ENCODE peak calls at places on chromosomes 1 and 21, in ten cellular contexts. I is heart right ventricle; T is omental fat pad; V is CD8-positive, alpha-beta T cell; O is endothelial cell; C is kidney epithelial cell; Z is lower leg skin; B is PC-3; E is neural progenitor cell; X is progenitor cell of endocrine pancreas. A is an unnamed sample.

GRCh38 chr1:58619286-58620054 is 42.4 kb upstream of the TACSTD2 start:
- DNase-seq in E (no peak), T (no peak), C (no peak), V (no peak), O (no peak), I (no peak), B (no peak), X (no peak), Z (peak; percentile 36), A (no peak)

GRCh38 chr1:206787956-206788355 is 15.7 kb upstream of the IL10 start:
- DNase-seq in I (no peak), O (no peak), C (no peak), V (no peak), Z (no peak), T (no peak), E (no peak), X (no peak), B (no peak), A (no peak)

GRCh38 chr1:15684042-15684461 is at the start of gene PLEKHM2:
- DNase-seq in V (peak; percentile 52), O (peak; percentile 54), B (peak; percentile 49), X (no peak), I (peak; percentile 66), T (no peak), E (peak; percentile 77), C (no peak), Z (no peak), A (no peak)

GRCh38 chr21:43370091-43370658 is 56.8 kb downstream of the SIK1 start:
- DNase-seq in T (no peak), E (no peak), B (no peak), I (peak; percentile 7), X (no peak), O (no peak), V (no peak), C (no peak), Z (no peak), A (no peak)

GRCh38 chr1:6448749-6449631 is 17.0 kb downstream of the TNFRSF25 start:
- DNase-seq in V (peak; percentile 38), O (peak; percentile 36), I (no peak), C (no peak), E (peak; percentile 89), B (peak; percentile 33), T (no peak), X (peak; percentile 42), Z (no peak), A (no peak)

GRCh38 chr1:100440075-100440809 is 87.9 kb downstream of the CDC14A start:
- DNase-seq in V (peak; percentile 71), T (no peak), B (no peak), I (no peak), X (no peak), Z (no peak), C (no peak), E (no peak), O (no peak), A (no peak)

GRCh38 chr1:98854137-98854536 is 150.5 kb downstream of the PLPPR5 start:
- DNase-seq in V (peak; percentile 8), X (no peak), E (no peak), T (no peak), B (no peak), Z (no peak), O (no peak), C (no peak), I (no peak), A (no peak)

GRCh38 chr1:219085988-219086387 is 87.7 kb upstream of the LYPLAL1 start:
- DNase-seq in I (no peak), V (no peak), T (no peak), E (no peak), X (no peak), Z (no peak), C (no peak), B (peak; percentile 54), O (no peak), A (no peak)

GRCh38 chr1:2819831-2820730 is 18.6 kb upstream of the TTC34 start:
- DNase-seq in V (no peak), I (peak; percentile 4), C (no peak), X (no peak), O (no peak), T (no peak), B (no peak), E (no peak), Z (no peak), A (no peak)

GRCh38 chr1:53826367-53826766 is 11.7 kb downstream of the NDC1 start:
- DNase-seq in I (no peak), Z (no peak), X (no peak), O (no peak), B (no peak), C (no peak), E (peak; percentile 6), T (no peak), V (no peak), A (no peak)
- TF ChIP-seq CTCF in I (no peak), Z (no peak), X (no peak), O (no peak), B (peak; percentile 53), C (no peak), E (peak; percentile 25), T (no peak), V (no peak), A (no peak)

DNA sequence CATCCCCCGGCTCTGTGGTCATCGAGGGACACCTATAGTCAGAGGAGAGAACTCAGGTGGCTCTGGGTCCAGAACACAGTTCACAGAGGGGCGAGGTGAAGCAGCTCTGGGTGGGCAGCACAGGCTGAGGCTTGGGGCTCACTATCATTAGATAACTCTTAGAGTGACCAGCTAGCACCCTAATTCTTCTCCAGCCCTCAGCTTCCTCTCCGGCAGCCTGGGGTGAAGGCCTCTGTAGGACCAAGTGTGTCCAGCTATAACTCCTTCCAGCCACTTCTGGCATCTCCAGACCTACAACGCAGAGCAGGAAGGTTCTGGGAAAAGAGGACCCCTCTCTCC is 1.4 kb downstream of the ARTN start:
- DNase-seq in I (no peak), C (no peak), O (no peak), Z (no peak), V (no peak), E (no peak), X (no peak), T (no peak), B (no peak), A (no peak)
- TF ChIP-seq CTCF in I (peak; percentile 1), C (no peak), O (no peak), Z (no peak), V (no peak), E (no peak), X (no peak), T (no peak), B (no peak), A (no peak)

GRCh38 chr1:36397378-36398230 is at the start of gene LSM10:
- DNase-seq in E (peak; percentile 98), C (peak; percentile 75), B (peak; percentile 96), Z (peak; percentile 93), X (peak; percentile 83), V (peak; percentile 90), O (peak; percentile 89), T (peak; percentile 83), I (peak; percentile 92), A (peak; percentile 83)
- TF ChIP-seq CTCF in E (no peak), C (no peak), B (no peak), Z (no peak), X (no peak), V (no peak), O (no peak), T (no peak), I (peak; percentile 9), A (no peak)

GRCh38 chr1:26696191-26696644 is 403 bp downstream of the ARID1A start:
- DNase-seq in O (peak; percentile 32), Z (no peak), C (no peak), T (no peak), X (no peak), I (peak; percentile 46), E (no peak), B (no peak), V (no peak), A (peak; percentile 53)

GRCh38 chr1:26697978-26698849 is 2.4 kb downstream of the ARID1A start:
- DNase-seq in E (peak; percentile 56), Z (peak; percentile 72), I (peak; percentile 33), X (no peak), O (peak; percentile 11), C (peak; percentile 96), B (peak; percentile 86), V (peak; percentile 33), T (no peak), A (peak; percentile 42)

GRCh38 chr1:26697441-26697977 is 1.7 kb downstream of the ARID1A start:
- DNase-seq in O (no peak), T (no peak), X (no peak), V (no peak), C (no peak), Z (no peak), E (no peak), B (no peak), I (no peak), A (no peak)

GRCh38 chr1:26695417-26696190 is at the start of gene ARID1A:
- DNase-seq in O (peak; percentile 99), I (peak; percentile 97), E (peak; percentile 99), C (peak; percentile 63), T (peak; percentile 72), V (peak; percentile 94), X (peak; percentile 95), Z (peak; percentile 94), B (peak; percentile 96), A (peak; percentile 96)

GRCh38 chr1:26696645-26697440 is 1.0 kb downstream of the ARID1A start:
- DNase-seq in I (peak; percentile 45), X (no peak), C (no peak), E (peak; percentile 61), Z (peak; percentile 21), O (peak; percentile 45), B (no peak), V (peak; percentile 73), T (no peak), A (peak; percentile 32)
- TF ChIP-seq CTCF in I (no peak), X (no peak), C (no peak), E (no peak), Z (no peak), O (no peak), B (no peak), V (no peak), T (no peak), A (no peak)

GRCh38 chr1:13494712-13495111 is 19.1 kb downstream of the LRRC38 start:
- DNase-seq in I (no peak), T (no peak), X (no peak), B (no peak), V (no peak), Z (no peak), C (no peak), O (no peak), E (no peak), A (no peak)

GRCh38 chr1:13499422-13499821 is 14.4 kb downstream of the LRRC38 start:
- DNase-seq in O (no peak), V (no peak), T (no peak), I (no peak), Z (no peak), X (no peak), E (peak; percentile 51), B (no peak), C (no peak), A (no peak)

GRCh38 chr1:13494025-13494424 is 19.8 kb downstream of the LRRC38 start:
- DNase-seq in I (no peak), C (no peak), T (no peak), X (no peak), V (no peak), B (no peak), Z (no peak), O (no peak), E (no peak), A (no peak)

GRCh38 chr1:13500806-13501205 is 13.0 kb downstream of the LRRC38 start:
- DNase-seq in O (no peak), X (no peak), T (no peak), E (no peak), V (no peak), C (no peak), B (no peak), I (no peak), Z (no peak), A (no peak)

GRCh38 chr1:13498553-13498952 is 15.2 kb downstream of the LRRC38 start:
- DNase-seq in T (no peak), X (no peak), B (no peak), V (no peak), C (no peak), O (peak; percentile 17), I (no peak), Z (no peak), E (peak; percentile 42), A (no peak)
- TF ChIP-seq CTCF in T (no peak), X (no peak), B (no peak), V (no peak), C (no peak), O (no peak), I (no peak), Z (no peak), E (no peak), A (no peak)